ENCODE peak calls at places on chromosomes 4 and X, in eight cellular contexts. D, N, E, V, W, F, Z and A are unnamed samples.

GRCh38 chrX:120560405-120560841 is 339 bp downstream of the CUL4B start:
- DNase-seq in D (no peak), N (no peak), E (no peak), V (no peak), W (no peak), F (no peak), Z (no peak), A (no peak)

GRCh38 chr4:177119693-177120092 is 190.0 kb upstream of the NEIL3 start:
- DNase-seq in D (no peak), N (no peak), E (no peak), V (no peak), W (no peak), F (no peak), Z (no peak), A (no peak)

GRCh38 chr4:89539797-89540711 is 232.5 kb upstream of the GPRIN3 start:
- DNase-seq in D (peak; percentile 13), N (no peak), E (no peak), V (no peak), W (no peak), F (no peak), Z (no peak), A (no peak)

GRCh38 chrX:13487731-13488505 is 81.5 kb upstream of the EGFL6 start:
- DNase-seq in D (peak; percentile 82), N (peak; percentile 75), E (peak; percentile 17), V (peak; percentile 85), W (peak; percentile 80), F (no peak), Z (peak; percentile 83), A (peak; percentile 41)

GRCh38 chr4:69490271-69490670 is 5.4 kb downstream of the UGT2B4 start:
- DNase-seq in D (no peak), N (no peak), E (no peak), V (peak; percentile 1), W (no peak), F (no peak), Z (no peak), A (no peak)

GRCh38 chrX:17376381-17377046 is 1.5 kb downstream of the NHS start:
- DNase-seq in D (peak; percentile 47), N (no peak), E (peak; percentile 2), V (peak; percentile 9), W (no peak), F (peak; percentile 78), Z (no peak), A (no peak)

GRCh38 chr4:166724369-166724768 is 509.9 kb downstream of the SPOCK3 start:
- DNase-seq in D (no peak), N (no peak), E (no peak), V (no peak), W (no peak), F (no peak), Z (no peak), A (no peak)

GRCh38 chrX:46298821-46299220 is 246.4 kb downstream of the ZNF674 start:
- DNase-seq in D (no peak), N (no peak), E (no peak), V (peak; percentile 71), W (no peak), F (no peak), Z (peak; percentile 43), A (no peak)

GRCh38 chrX:50536955-50537354 is 66.3 kb upstream of the DGKK start:
- DNase-seq in D (no peak), N (no peak), E (no peak), V (no peak), W (no peak), F (no peak), Z (no peak), A (no peak)

GRCh38 chr4:174317531-174317930 is 33.8 kb downstream of the CEP44 start:
- DNase-seq in D (no peak), N (no peak), E (no peak), V (no peak), W (no peak), F (no peak), Z (no peak), A (no peak)

GRCh38 chrX:8504451-8504850 is 39.8 kb downstream of the VCX3B start:
- DNase-seq in D (no peak), N (no peak), E (no peak), V (peak; percentile 76), W (no peak), F (no peak), Z (no peak), A (no peak)

GRCh38 chr4:87078987-87079469 is 141.4 kb downstream of the KLHL8 start:
- DNase-seq in D (no peak), N (peak; percentile 51), E (no peak), V (peak; percentile 80), W (no peak), F (no peak), Z (peak; percentile 69), A (no peak)

GRCh38 chr4:185847352-185848078 is 35.5 kb upstream of the SORBS2 start:
- DNase-seq in D (peak; percentile 99), N (no peak), E (no peak), V (peak; percentile 69), W (peak; percentile 82), F (no peak), Z (peak; percentile 84), A (no peak)

GRCh38 chr4:47238697-47239096 is 207.3 kb downstream of the GABRB1 start:
- DNase-seq in D (no peak), N (no peak), E (no peak), V (no peak), W (no peak), F (no peak), Z (no peak), A (no peak)

GRCh38 chr4:27308379-27308778 is 447.7 kb downstream of the STIM2 start:
- DNase-seq in D (no peak), N (no peak), E (no peak), V (no peak), W (no peak), F (no peak), Z (no peak), A (no peak)

GRCh38 chr4:168269879-168270278 is 48.7 kb downstream of the DDX60 start:
- DNase-seq in D (no peak), N (no peak), E (no peak), V (no peak), W (no peak), F (no peak), Z (no peak), A (no peak)

GRCh38 chrX:47361538-47362511 is 8.6 kb upstream of the ZNF157 start:
- DNase-seq in D (peak; percentile 98), N (peak; percentile 84), E (peak; percentile 86), V (peak; percentile 95), W (peak; percentile 88), F (peak; percentile 89), Z (peak; percentile 84), A (peak; percentile 90)

GRCh38 chrX:24410514-24411189 is 50.2 kb downstream of the SUPT20HL1 start:
- DNase-seq in D (no peak), N (no peak), E (no peak), V (no peak), W (no peak), F (no peak), Z (no peak), A (no peak)

GRCh38 chrX:72121381-72121780 is 10.3 kb downstream of the RTL5 start:
- DNase-seq in D (no peak), N (peak; percentile 23), E (no peak), V (peak; percentile 85), W (peak; percentile 33), F (peak; percentile 87), Z (peak; percentile 62), A (no peak)

GRCh38 chr4:96352051-96352517 is 512.2 kb downstream of the PDHA2 start:
- DNase-seq in D (peak; percentile 67), N (no peak), E (peak; percentile 9), V (peak; percentile 32), W (no peak), F (no peak), Z (no peak), A (no peak)

GRCh38 chrX:55159556-55159955 is 60.6 kb upstream of the PAGE5 start:
- DNase-seq in D (no peak), N (no peak), E (no peak), V (no peak), W (no peak), F (no peak), Z (no peak), A (no peak)

GRCh38 chr4:57318694-57319093 is 208.5 kb upstream of the IGFBP7 start:
- DNase-seq in D (no peak), N (no peak), E (no peak), V (no peak), W (no peak), F (no peak), Z (no peak), A (no peak)

GRCh38 chr4:6110681-6111353 is 89.5 kb downstream of the JAKMIP1 start:
- DNase-seq in D (no peak), N (no peak), E (no peak), V (no peak), W (no peak), F (no peak), Z (no peak), A (no peak)

GRCh38 chr4:139665079-139665689 is 435 bp upstream of the MGST2 start:
- DNase-seq in D (no peak), N (no peak), E (no peak), V (no peak), W (no peak), F (no peak), Z (no peak), A (no peak)
- H3K4me3 ChIP-seq in D (no peak overlapping the region), N (peak overlapping the region; percentile 62), E (peak overlapping the region; percentile 56), V (peak overlapping the region; percentile 57), W (peak overlapping the region; percentile 47), F (peak overlapping the region; percentile 76), Z (peak overlapping the region; percentile 52), A (peak overlapping the region; percentile 66)

DNA sequence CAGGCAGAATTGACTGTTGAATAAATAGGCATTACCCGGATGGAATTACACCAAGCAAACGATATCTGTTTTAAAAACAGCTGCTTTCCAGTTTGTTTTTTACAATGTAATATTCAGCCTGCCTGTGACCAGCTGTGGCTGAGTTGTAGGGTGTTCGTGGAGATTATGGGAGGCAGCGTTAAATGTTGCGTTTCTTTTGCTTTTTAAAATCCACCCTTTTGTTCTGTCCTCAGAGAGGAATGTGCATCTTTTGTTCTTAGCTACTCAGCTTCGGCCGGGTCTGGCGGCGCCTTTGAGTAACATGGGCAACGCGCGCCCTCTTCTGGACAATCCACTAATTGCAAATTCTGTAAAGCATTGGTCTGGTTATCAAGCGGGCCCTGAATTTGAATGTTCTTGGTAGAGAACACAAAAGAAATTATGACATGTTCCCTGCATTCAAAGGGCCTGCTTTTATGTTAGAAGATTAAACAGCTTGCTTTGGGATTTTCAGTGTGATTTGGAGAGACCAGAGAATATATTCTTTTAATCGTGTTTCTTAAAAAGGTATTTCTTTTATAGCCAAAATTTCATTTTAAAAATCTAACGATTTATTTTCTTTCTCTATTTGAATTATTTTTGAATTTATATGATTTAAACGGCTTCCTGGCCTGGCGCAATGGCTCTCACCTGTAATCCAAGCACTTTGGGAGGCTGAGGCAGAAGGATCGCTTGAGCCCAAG is 76.3 kb upstream of the TRIM2 start:
- DNase-seq in D (peak; percentile 88), N (peak; percentile 65), E (peak; percentile 96), V (peak; percentile 88), W (no peak), F (peak; percentile 88), Z (peak; percentile 77), A (no peak)
- H3K4me3 ChIP-seq in D (no peak overlapping the region), N (no peak overlapping the region), E (peak overlapping the region; percentile 25), V (peak overlapping the region; percentile 16), W (no peak overlapping the region), F (no peak overlapping the region), Z (peak overlapping the region; percentile 35), A (no peak overlapping the region)

GRCh38 chr4:108512615-108513505 is 107.5 kb upstream of the RPL34 start:
- DNase-seq in D (peak; percentile 78), N (peak; percentile 20), E (peak; percentile 44), V (peak; percentile 79), W (no peak), F (peak; percentile 54), Z (peak; percentile 39), A (no peak)
- H3K4me3 ChIP-seq in D (no peak overlapping the region), N (no peak overlapping the region), E (no peak overlapping the region), V (peak overlapping the region; percentile 23), W (no peak overlapping the region), F (no peak overlapping the region), Z (peak overlapping the region; percentile 6), A (no peak overlapping the region)

GRCh38 chr4:25161599-25161960 is 1.3 kb upstream of the SEPSECS start:
- DNase-seq in D (peak; percentile 56), N (no peak), E (no peak), V (peak; percentile 23), W (no peak), F (no peak), Z (no peak), A (no peak)
- H3K4me3 ChIP-seq in D (no peak overlapping the region), N (peak overlapping the region; percentile 89), E (peak overlapping the region; percentile 75), V (peak overlapping the region; percentile 83), W (peak overlapping the region; percentile 84), F (peak overlapping the region; percentile 97), Z (peak overlapping the region; percentile 87), A (peak overlapping the region; percentile 96)